ENCODE peak calls at places on chromosome 21, in nine cellular contexts. H is KBM-7; L is heart right ventricle; I is neural crest cell; P is GM04503; Y is NCI-H69; K is stimulated activated CD8-positive, alpha-beta memory T cell treated with anti-CD3 and anti-CD28 coated beads, Interleukin-7, amount 100 ng/mL, for 24 hours; U is activated CD4-positive, CD25-positive, alpha-beta regulatory T cell; V is NCI-H1694. M is an unnamed sample.

GRCh38 chr21:15282666-15283065 is 217.9 kb upstream of the NRIP1 start:
- DNase-seq in U (no peak), H (no peak), L (no peak), P (no peak), K (no peak), V (no peak), Y (peak), I (no peak), M (no peak)

GRCh38 chr21:45846373-45847160 is 135.0 kb upstream of the COL6A1 start:
- DNase-seq in Y (no peak), H (no peak), P (peak), L (peak), K (no peak), I (no peak), V (no peak), U (no peak), M (no peak)

GRCh38 chr21:42047821-42048613 is 23.1 kb upstream of the UMODL1 start:
- DNase-seq in U (no peak), I (no peak), P (peak), H (no peak), L (peak), V (no peak), K (no peak), Y (no peak), M (peak)

GRCh38 chr21:37593740-37594471 is 227.3 kb downstream of the DYRK1A start:
- DNase-seq in K (no peak), Y (no peak), V (no peak), H (no peak), L (no peak), P (no peak), I (no peak), U (no peak), M (no peak)

GRCh38 chr21:35051287-35051818 is 2.3 kb upstream of the RUNX1 start:
- DNase-seq in I (peak), Y (peak), P (peak), L (peak), K (peak), H (peak), U (peak), V (no peak), M (peak)

GRCh38 chr21:34630536-34631143 is 15.7 kb upstream of the RCAN1 start:
- DNase-seq in Y (peak), U (no peak), L (peak), P (no peak), H (peak), I (peak), V (peak), K (no peak), M (peak)

GRCh38 chr21:44735821-44736220 is 24.4 kb upstream of the TSPEAR start:
- DNase-seq in K (no peak), Y (peak), U (no peak), I (no peak), P (no peak), L (no peak), V (no peak), H (no peak), M (no peak)

GRCh38 chr21:42255825-42256224 is 36.9 kb downstream of the ABCG1 start:
- DNase-seq in P (no peak), L (no peak), Y (no peak), V (no peak), K (no peak), H (no peak), U (no peak), I (no peak), M (no peak)

GRCh38 chr21:41490330-41490729 is 17.6 kb downstream of the TMPRSS2 start:
- DNase-seq in V (no peak), K (no peak), I (no peak), L (no peak), U (no peak), P (no peak), H (no peak), Y (no peak), M (no peak)

GRCh38 chr21:21045538-21045937 is 47.3 kb downstream of the NCAM2 start:
- DNase-seq in U (no peak), Y (peak), H (no peak), L (no peak), I (no peak), K (no peak), V (no peak), P (no peak), M (no peak)

GRCh38 chr21:34147835-34148804 is 74.7 kb downstream of the MRPS6 start:
- DNase-seq in L (no peak), Y (no peak), U (no peak), V (no peak), H (no peak), P (no peak), I (no peak), K (no peak), M (no peak)

GRCh38 chr21:37257526-37257966 is 9.6 kb downstream of the VPS26C start:
- DNase-seq in V (no peak), U (no peak), K (peak), H (peak), I (peak), Y (peak), L (peak), P (no peak), M (peak)

GRCh38 chr21:36973986-36974850 is 7.7 kb upstream of the HLCS start:
- DNase-seq in L (no peak), V (no peak), I (no peak), P (no peak), H (no peak), U (no peak), Y (peak), K (no peak), M (no peak)

GRCh38 chr21:44748621-44749020 is 37.2 kb upstream of the TSPEAR start:
- DNase-seq in V (no peak), Y (no peak), K (no peak), I (no peak), H (no peak), L (no peak), U (no peak), P (no peak), M (no peak)

GRCh38 chr21:41086551-41086950 is 81.4 kb upstream of the BACE2 start:
- DNase-seq in V (peak), U (no peak), I (no peak), K (no peak), H (no peak), L (no peak), P (no peak), Y (peak), M (no peak)

GRCh38 chr21:46077674-46078101 is 20.2 kb upstream of the COL6A2 start:
- DNase-seq in L (no peak), U (no peak), V (no peak), K (no peak), Y (no peak), H (no peak), I (no peak), P (no peak), M (no peak)

GRCh38 chr21:17585875-17586450 is 26.7 kb downstream of the BTG3 start:
- DNase-seq in U (no peak), H (peak), P (no peak), I (no peak), L (peak), K (no peak), Y (peak), V (peak), M (peak)

GRCh38 chr21:36567216-36567917 is 87.4 kb upstream of the CLDN14 start:
- DNase-seq in Y (no peak), H (no peak), P (no peak), U (no peak), K (no peak), L (no peak), I (no peak), V (no peak), M (no peak)

GRCh38 chr21:14773777-14774345 is 227.7 kb upstream of the SAMSN1 start:
- DNase-seq in V (peak), P (no peak), I (peak), H (peak), U (peak), Y (peak), L (peak), K (peak), M (peak)

GRCh38 chr21:30598802-30599201 is at the start of gene KRTAP6-2:
- DNase-seq in V (no peak), L (no peak), K (no peak), H (no peak), I (no peak), Y (no peak), U (no peak), P (no peak), M (no peak)

GRCh38 chr21:45029968-45030636 is 44.3 kb upstream of the ADARB1 start:
- DNase-seq in P (no peak), Y (peak), I (no peak), U (no peak), K (no peak), V (no peak), H (no peak), L (no peak), M (no peak)

GRCh38 chr21:40516336-40516735 is 330.6 kb downstream of the DSCAM start:
- DNase-seq in K (no peak), U (no peak), H (peak), P (no peak), L (peak), I (no peak), V (no peak), Y (peak), M (peak)

GRCh38 chr21:32298148-32298559 is 501 bp upstream of the MRAP start:
- DNase-seq in H (no peak), U (no peak), P (no peak), V (no peak), Y (no peak), K (no peak), L (no peak), I (no peak), M (no peak)

GRCh38 chr21:45875416-45875760 is 106.2 kb upstream of the COL6A1 start:
- DNase-seq in K (no peak), I (no peak), Y (no peak), V (no peak), L (no peak), P (no peak), H (no peak), U (no peak), M (no peak)

GRCh38 chr21:44375281-44375651 is 21.8 kb downstream of the TRPM2 start:
- DNase-seq in V (no peak), Y (no peak), P (no peak), H (peak), K (no peak), L (no peak), U (no peak), I (no peak), M (peak)

GRCh38 chr21:30168086-30168485 is 1.5 kb upstream of the CLDN17 start:
- DNase-seq in V (no peak), K (no peak), I (no peak), L (no peak), U (no peak), Y (no peak), H (no peak), P (no peak), M (no peak)

GRCh38 chr21:42234464-42235241 is 15.7 kb downstream of the ABCG1 start:
- DNase-seq in K (peak), I (peak), P (no peak), H (peak), Y (peak), U (peak), V (no peak), L (peak), M (peak)

GRCh38 chr21:17769049-17769845 is 49.9 kb downstream of the C21orf91 start:
- DNase-seq in I (no peak), L (no peak), Y (no peak), P (peak), K (no peak), U (no peak), V (no peak), H (no peak), M (no peak)

GRCh38 chr21:38310619-38311018 is 53.8 kb downstream of the KCNJ15 start:
- DNase-seq in Y (peak), K (no peak), I (no peak), V (no peak), P (peak), U (no peak), L (no peak), H (no peak), M (peak)

M was measured in NB4.